ENCODE peak calls at places on chromosomes 2 and 18, in eight cellular contexts. One of them, this sample, is unnamed.
A peak's percentile ranks its signal among the peaks of the same experiment; 100 is the strongest.

GRCh38 chr2:17416891-17417391 is 101.3 kb downstream of the RAD51AP2 start:
- DNase-seq in lung: no peak
- DNase-seq in fibroblast of lung: peak; percentile 84
- DNase-seq in small intestine: no peak
- DNase-seq in iPS DF 6.9: no peak
- DNase-seq in heart left ventricle: no peak
- DNase-seq in PC-9: peak; percentile 39
- DNase-seq in endodermal cell: no peak
- DNase-seq in this sample: no peak

GRCh38 chr18:5297582-5297981 is 2.1 kb upstream of the ZBTB14 start:
- DNase-seq in iPS DF 6.9: no peak
- DNase-seq in lung: no peak
- DNase-seq in fibroblast of lung: no peak
- DNase-seq in heart left ventricle: no peak
- DNase-seq in endodermal cell: no peak
- DNase-seq in small intestine: no peak
- DNase-seq in PC-9: no peak
- DNase-seq in this sample: no peak

GRCh38 chr2:37925063-37925897 is at the start of gene RMDN2:
- DNase-seq in small intestine: peak; percentile 88
- DNase-seq in iPS DF 6.9: peak; percentile 84
- DNase-seq in endodermal cell: peak; percentile 99
- DNase-seq in PC-9: peak; percentile 89
- DNase-seq in lung: peak; percentile 94
- DNase-seq in fibroblast of lung: peak; percentile 91
- DNase-seq in heart left ventricle: peak; percentile 93
- DNase-seq in this sample: peak; percentile 93

GRCh38 chr18:3885209-3885792 is 435.3 kb downstream of the TGIF1 start:
- DNase-seq in lung: no peak
- DNase-seq in small intestine: no peak
- DNase-seq in iPS DF 6.9: no peak
- DNase-seq in heart left ventricle: no peak
- DNase-seq in fibroblast of lung: no peak
- DNase-seq in PC-9: no peak
- DNase-seq in endodermal cell: no peak
- DNase-seq in this sample: no peak

GRCh38 chr2:159195719-159196118 is 90.8 kb downstream of the WDSUB1 start:
- DNase-seq in heart left ventricle: peak; percentile 69
- DNase-seq in PC-9: no peak
- DNase-seq in lung: no peak
- DNase-seq in small intestine: no peak
- DNase-seq in iPS DF 6.9: no peak
- DNase-seq in fibroblast of lung: no peak
- DNase-seq in endodermal cell: no peak
- DNase-seq in this sample: no peak

GRCh38 chr2:137846993-137847392 is 117.3 kb upstream of the HNMT start:
- DNase-seq in heart left ventricle: no peak
- DNase-seq in iPS DF 6.9: no peak
- DNase-seq in PC-9: peak; percentile 68
- DNase-seq in fibroblast of lung: no peak
- DNase-seq in small intestine: no peak
- DNase-seq in endodermal cell: no peak
- DNase-seq in lung: no peak
- DNase-seq in this sample: no peak

GRCh38 chr2:172102858-172103359 is at the start of gene DLX2:
- DNase-seq in lung: peak; percentile 72
- DNase-seq in iPS DF 6.9: no peak
- DNase-seq in endodermal cell: peak; percentile 98
- DNase-seq in heart left ventricle: peak; percentile 80
- DNase-seq in fibroblast of lung: peak; percentile 79
- DNase-seq in small intestine: peak; percentile 79
- DNase-seq in PC-9: peak; percentile 93
- DNase-seq in this sample: no peak

GRCh38 chr2:86337235-86338099 is at the start of gene REEP1:
- DNase-seq in endodermal cell: peak; percentile 81
- DNase-seq in iPS DF 6.9: no peak
- DNase-seq in heart left ventricle: peak; percentile 57
- DNase-seq in fibroblast of lung: no peak
- DNase-seq in small intestine: peak; percentile 25
- DNase-seq in PC-9: no peak
- DNase-seq in lung: no peak
- DNase-seq in this sample: no peak

GRCh38 chr2:126930970-126931590 is 32.4 kb downstream of the TEX51 start:
- DNase-seq in iPS DF 6.9: no peak
- DNase-seq in endodermal cell: peak; percentile 25
- DNase-seq in heart left ventricle: no peak
- DNase-seq in fibroblast of lung: no peak
- DNase-seq in small intestine: no peak
- DNase-seq in lung: peak; percentile 16
- DNase-seq in PC-9: no peak
- DNase-seq in this sample: no peak

GRCh38 chr2:112480540-112481049 is 1.4 kb upstream of the TTL start:
- DNase-seq in lung: no peak
- DNase-seq in small intestine: peak; percentile 23
- DNase-seq in PC-9: no peak
- DNase-seq in endodermal cell: no peak
- DNase-seq in fibroblast of lung: no peak
- DNase-seq in iPS DF 6.9: no peak
- DNase-seq in heart left ventricle: no peak
- DNase-seq in this sample: no peak
- H3K27ac ChIP-seq in lung: no peak overlapping the region
- H3K27ac ChIP-seq in small intestine: peak overlapping the region; percentile 85
- H3K27ac ChIP-seq in PC-9: no peak overlapping the region
- H3K27ac ChIP-seq in endodermal cell: no peak overlapping the region
- H3K27ac ChIP-seq in fibroblast of lung: no peak overlapping the region
- H3K27ac ChIP-seq in iPS DF 6.9: no peak overlapping the region
- H3K27ac ChIP-seq in heart left ventricle: peak overlapping the region; percentile 92
- H3K27ac ChIP-seq in this sample: peak overlapping the region; percentile 97

DNA sequence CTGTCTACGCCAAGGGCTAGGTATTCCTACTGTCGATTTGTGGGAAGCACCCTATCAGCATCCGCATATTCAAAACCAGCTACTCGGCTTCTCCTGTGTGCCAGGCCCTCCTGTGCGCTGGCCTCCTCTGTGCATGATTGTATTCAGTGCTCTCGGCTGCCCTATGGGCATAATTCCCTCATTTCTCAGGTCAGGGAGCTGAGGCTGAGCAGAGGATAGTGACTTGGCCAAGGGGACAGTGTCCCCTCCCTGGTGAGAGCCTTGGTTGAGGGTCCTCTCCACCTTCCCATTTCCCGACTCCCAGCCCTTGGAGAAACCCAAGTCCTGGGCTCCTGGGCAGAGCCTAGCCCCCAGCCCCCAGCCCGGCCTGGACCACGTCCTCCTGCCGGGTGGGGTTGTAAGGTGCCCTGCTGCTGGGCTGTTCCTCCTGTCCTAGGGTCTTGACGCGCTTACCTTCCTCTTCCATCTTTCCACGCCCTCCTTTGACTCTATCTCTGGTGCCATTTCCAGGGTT is 6.3 kb upstream of the HS6ST1 start:
- DNase-seq in endodermal cell: peak; percentile 24
- DNase-seq in PC-9: no peak
- DNase-seq in lung: peak; percentile 24
- DNase-seq in heart left ventricle: no peak
- DNase-seq in fibroblast of lung: no peak
- DNase-seq in iPS DF 6.9: no peak
- DNase-seq in small intestine: no peak
- DNase-seq in this sample: peak; percentile 58
- H3K4me3 ChIP-seq in endodermal cell: no peak overlapping the region
- H3K4me3 ChIP-seq in PC-9: no peak overlapping the region
- H3K4me3 ChIP-seq in lung: no peak overlapping the region
- H3K4me3 ChIP-seq in heart left ventricle: no peak overlapping the region
- H3K4me3 ChIP-seq in fibroblast of lung: no peak overlapping the region
- H3K4me3 ChIP-seq in iPS DF 6.9: no peak overlapping the region
- H3K4me3 ChIP-seq in small intestine: no peak overlapping the region
- H3K4me3 ChIP-seq in this sample: no peak overlapping the region

GRCh38 chr2:232571026-232571474 is 20.6 kb downstream of the EIF4E2 start:
- DNase-seq in small intestine: no peak
- DNase-seq in PC-9: no peak
- DNase-seq in iPS DF 6.9: no peak
- DNase-seq in heart left ventricle: no peak
- DNase-seq in fibroblast of lung: no peak
- DNase-seq in lung: no peak
- DNase-seq in endodermal cell: no peak
- DNase-seq in this sample: no peak
- H3K27ac ChIP-seq in small intestine: no peak overlapping the region
- H3K27ac ChIP-seq in PC-9: no peak overlapping the region
- H3K27ac ChIP-seq in iPS DF 6.9: no peak overlapping the region
- H3K27ac ChIP-seq in heart left ventricle: no peak overlapping the region
- H3K27ac ChIP-seq in fibroblast of lung: no peak overlapping the region
- H3K27ac ChIP-seq in lung: no peak overlapping the region
- H3K27ac ChIP-seq in endodermal cell: no peak overlapping the region
- H3K27ac ChIP-seq in this sample: no peak overlapping the region

GRCh38 chr18:52723456-52724065 is 383.6 kb downstream of the DCC start:
- DNase-seq in lung: no peak
- DNase-seq in iPS DF 6.9: no peak
- DNase-seq in fibroblast of lung: no peak
- DNase-seq in small intestine: no peak
- DNase-seq in endodermal cell: no peak
- DNase-seq in PC-9: no peak
- DNase-seq in heart left ventricle: no peak
- DNase-seq in this sample: no peak
- H3K4me3 ChIP-seq in lung: no peak overlapping the region
- H3K4me3 ChIP-seq in iPS DF 6.9: no peak overlapping the region
- H3K4me3 ChIP-seq in fibroblast of lung: no peak overlapping the region
- H3K4me3 ChIP-seq in small intestine: no peak overlapping the region
- H3K4me3 ChIP-seq in endodermal cell: no peak overlapping the region
- H3K4me3 ChIP-seq in PC-9: no peak overlapping the region
- H3K4me3 ChIP-seq in heart left ventricle: no peak overlapping the region
- H3K4me3 ChIP-seq in this sample: no peak overlapping the region

GRCh38 chr18:32968228-32968627 is 195.4 kb upstream of the KLHL14 start:
- DNase-seq in small intestine: no peak
- DNase-seq in PC-9: no peak
- DNase-seq in iPS DF 6.9: no peak
- DNase-seq in lung: no peak
- DNase-seq in fibroblast of lung: no peak
- DNase-seq in endodermal cell: no peak
- DNase-seq in heart left ventricle: no peak
- DNase-seq in this sample: no peak
- H3K27ac ChIP-seq in small intestine: no peak overlapping the region
- H3K27ac ChIP-seq in PC-9: no peak overlapping the region
- H3K27ac ChIP-seq in iPS DF 6.9: no peak overlapping the region
- H3K27ac ChIP-seq in lung: no peak overlapping the region
- H3K27ac ChIP-seq in fibroblast of lung: no peak overlapping the region
- H3K27ac ChIP-seq in endodermal cell: no peak overlapping the region
- H3K27ac ChIP-seq in heart left ventricle: no peak overlapping the region
- H3K27ac ChIP-seq in this sample: no peak overlapping the region

GRCh38 chr2:218878941-218879761 is 1.5 kb upstream of the WNT10A start:
- DNase-seq in fibroblast of lung: no peak
- DNase-seq in heart left ventricle: no peak
- DNase-seq in PC-9: no peak
- DNase-seq in small intestine: no peak
- DNase-seq in lung: no peak
- DNase-seq in endodermal cell: peak; percentile 52
- DNase-seq in iPS DF 6.9: no peak
- DNase-seq in this sample: no peak

GRCh38 chr2:218881744-218882462 is 1.3 kb downstream of the WNT10A start:
- DNase-seq in iPS DF 6.9: no peak
- DNase-seq in PC-9: no peak
- DNase-seq in endodermal cell: no peak
- DNase-seq in fibroblast of lung: no peak
- DNase-seq in heart left ventricle: no peak
- DNase-seq in lung: no peak
- DNase-seq in small intestine: no peak
- DNase-seq in this sample: no peak

GRCh38 chr2:218880749-218881594 is at the start of gene WNT10A:
- DNase-seq in fibroblast of lung: no peak
- DNase-seq in lung: no peak
- DNase-seq in PC-9: no peak
- DNase-seq in small intestine: no peak
- DNase-seq in iPS DF 6.9: no peak
- DNase-seq in heart left ventricle: no peak
- DNase-seq in endodermal cell: peak; percentile 59
- DNase-seq in this sample: no peak

GRCh38 chr2:218878486-218878885 is 2.2 kb upstream of the WNT10A start:
- DNase-seq in lung: no peak
- DNase-seq in small intestine: no peak
- DNase-seq in fibroblast of lung: no peak
- DNase-seq in PC-9: no peak
- DNase-seq in heart left ventricle: no peak
- DNase-seq in endodermal cell: no peak
- DNase-seq in iPS DF 6.9: no peak
- DNase-seq in this sample: no peak

DNA sequence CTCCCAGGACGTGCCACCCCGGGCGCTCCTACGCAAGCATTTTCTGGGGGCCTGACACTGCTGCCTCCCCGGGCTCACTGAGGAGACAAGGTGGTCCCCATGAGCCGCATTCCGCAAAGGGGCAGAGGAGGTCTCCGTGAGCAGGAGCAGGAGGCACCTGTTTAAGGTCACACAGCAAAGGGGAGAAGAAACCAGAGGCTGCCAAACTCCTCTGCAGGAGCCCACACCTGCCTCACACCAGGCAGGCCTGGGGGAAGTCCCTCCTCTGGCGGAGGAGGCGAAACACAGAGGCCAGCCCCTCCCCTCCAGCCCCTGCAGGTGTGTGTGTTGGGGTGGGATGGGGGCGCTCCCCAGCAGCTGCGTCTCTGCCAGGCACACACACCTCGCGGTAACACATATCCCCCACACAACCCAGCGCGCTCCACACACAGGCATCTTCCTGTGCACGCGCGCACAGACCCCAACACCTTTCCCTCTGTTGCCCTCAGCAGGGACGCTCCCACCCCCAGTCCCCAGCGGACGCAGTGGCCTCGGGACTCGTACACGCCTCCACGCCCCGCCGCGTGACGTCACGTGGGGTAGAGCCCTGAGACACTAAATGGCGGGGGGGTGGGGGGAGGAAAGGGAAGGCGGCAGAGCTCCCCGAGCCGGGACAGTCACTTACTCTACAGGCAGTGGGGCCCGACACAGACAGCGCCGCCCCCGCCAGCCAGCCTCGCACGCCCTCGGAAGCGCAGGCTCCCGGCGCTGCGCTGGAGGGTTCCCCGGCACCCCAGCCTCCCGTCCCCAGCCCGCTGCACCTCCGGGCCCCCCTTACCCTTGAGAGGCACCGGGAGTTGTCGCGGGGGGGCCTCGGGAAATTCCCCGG is 537 bp upstream of the WNT10A start:
- DNase-seq in PC-9: no peak
- DNase-seq in fibroblast of lung: no peak
- DNase-seq in lung: no peak
- DNase-seq in iPS DF 6.9: no peak
- DNase-seq in endodermal cell: peak; percentile 77
- DNase-seq in small intestine: peak; percentile 29
- DNase-seq in heart left ventricle: no peak
- DNase-seq in this sample: no peak
- H3K4me3 ChIP-seq in PC-9: peak overlapping the region; percentile 43
- H3K4me3 ChIP-seq in fibroblast of lung: no peak overlapping the region
- H3K4me3 ChIP-seq in lung: no peak overlapping the region
- H3K4me3 ChIP-seq in iPS DF 6.9: no peak overlapping the region
- H3K4me3 ChIP-seq in endodermal cell: no peak overlapping the region
- H3K4me3 ChIP-seq in small intestine: no peak overlapping the region
- H3K4me3 ChIP-seq in heart left ventricle: peak overlapping the region; percentile 14
- H3K4me3 ChIP-seq in this sample: peak overlapping the region; percentile 64

GRCh38 chr2:134181219-134181618 is 72.7 kb upstream of the MGAT5 start:
- DNase-seq in heart left ventricle: no peak
- DNase-seq in endodermal cell: no peak
- DNase-seq in small intestine: peak; percentile 67
- DNase-seq in iPS DF 6.9: no peak
- DNase-seq in fibroblast of lung: no peak
- DNase-seq in lung: no peak
- DNase-seq in PC-9: no peak
- DNase-seq in this sample: no peak
- H3K27ac ChIP-seq in heart left ventricle: no peak overlapping the region
- H3K27ac ChIP-seq in endodermal cell: no peak overlapping the region
- H3K27ac ChIP-seq in small intestine: no peak overlapping the region
- H3K27ac ChIP-seq in iPS DF 6.9: no peak overlapping the region
- H3K27ac ChIP-seq in fibroblast of lung: no peak overlapping the region
- H3K27ac ChIP-seq in lung: peak overlapping the region; percentile 41
- H3K27ac ChIP-seq in PC-9: no peak overlapping the region
- H3K27ac ChIP-seq in this sample: no peak overlapping the region

This sample was measured in coronary artery.